ENCODE peak calls at places on chromosome 17, in nine cellular contexts. C is T-helper 9 cell, Z is H9, X is NCI-H460, S is T-helper 17 cell, N is psoas muscle, B is PC-9, U is lower lobe of right lung, I is SK-MEL-5. D is an unnamed sample.

GRCh38 chr17:61235001-61235820 is 164.4 kb upstream of the TBX2 start:
- DNase-seq in C (no peak), Z (no peak), X (no peak), S (no peak), N (no peak), B (no peak), U (no peak), I (no peak), D (no peak)

GRCh38 chr17:50328360-50328759 is 17.6 kb upstream of the XYLT2 start:
- DNase-seq in C (no peak), Z (no peak), X (no peak), S (no peak), N (no peak), B (no peak), U (no peak), I (no peak), D (no peak)

GRCh38 chr17:42848093-42848492 is 2.9 kb upstream of the AOC3 start:
- DNase-seq in C (no peak), Z (no peak), X (no peak), S (no peak), N (no peak), B (no peak), U (no peak), I (no peak), D (no peak)

GRCh38 chr17:11238710-11239109 is 2.3 kb upstream of the SHISA6 start:
- DNase-seq in C (no peak), Z (peak; percentile 51), X (no peak), S (no peak), N (no peak), B (no peak), U (no peak), I (no peak), D (no peak)

GRCh38 chr17:4420692-4421131 is 13.0 kb upstream of the SPNS3 start:
- DNase-seq in C (peak; percentile 19), Z (peak; percentile 86), X (peak; percentile 75), S (peak; percentile 16), N (no peak), B (peak; percentile 67), U (no peak), I (peak; percentile 86), D (peak; percentile 45)

GRCh38 chr17:2782030-2782429 is 14.2 kb upstream of the RAP1GAP2 start:
- DNase-seq in C (no peak), Z (no peak), X (no peak), S (no peak), N (no peak), B (no peak), U (peak; percentile 59), I (no peak), D (no peak)

GRCh38 chr17:19357351-19358140 is 5.0 kb downstream of the B9D1 start:
- DNase-seq in C (no peak), Z (no peak), X (no peak), S (no peak), N (peak; percentile 20), B (no peak), U (no peak), I (no peak), D (no peak)

GRCh38 chr17:15662726-15663125 is 21.4 kb downstream of the TRIM16 start:
- DNase-seq in C (no peak), Z (no peak), X (no peak), S (no peak), N (no peak), B (no peak), U (no peak), I (no peak), D (no peak)

GRCh38 chr17:81589612-81590011 is 37.5 kb upstream of the FAAP100 start:
- DNase-seq in C (no peak), Z (no peak), X (no peak), S (no peak), N (no peak), B (no peak), U (no peak), I (no peak), D (no peak)

GRCh38 chr17:61862105-61862574 is 1.2 kb downstream of the BRIP1 start:
- DNase-seq in C (no peak), Z (no peak), X (no peak), S (no peak), N (no peak), B (peak; percentile 63), U (no peak), I (no peak), D (no peak)